ENCODE peak calls at places on chromosomes 3 and 15, in six cellular contexts. I is SK-N-SH, K is PC-3, Z is GM23248, E is HCT116, A is MM.1S. H is an unnamed sample.

GRCh38 chr3:137642831-137643230 is 121.3 kb upstream of the SOX14 start:
- DNase-seq in I (no peak), K (no peak), Z (peak), E (no peak), A (no peak), H (peak)

GRCh38 chr3:133864616-133865015 is 31.1 kb downstream of the RAB6B start:
- DNase-seq in I (no peak), K (no peak), Z (no peak), E (no peak), A (no peak), H (no peak)

GRCh38 chr3:196280689-196281463 is 6.7 kb downstream of the PCYT1A start:
- DNase-seq in I (no peak), K (no peak), Z (no peak), E (no peak), A (peak), H (no peak)

GRCh38 chr15:39556461-39556860 is 24.4 kb upstream of the THBS1 start:
- DNase-seq in I (no peak), K (no peak), Z (no peak), E (no peak), A (no peak), H (no peak)

GRCh38 chr3:161222662-161223061 is 1.6 kb downstream of the NMD3 start:
- DNase-seq in I (no peak), K (peak), Z (peak), E (no peak), A (no peak), H (no peak)

GRCh38 chr3:88410259-88410658 is 260.5 kb downstream of the C3orf38 start:
- DNase-seq in I (no peak), K (no peak), Z (no peak), E (no peak), A (no peak), H (no peak)

GRCh38 chr15:47568030-47568429 is 149.3 kb upstream of the SEMA6D start:
- DNase-seq in I (no peak), K (no peak), Z (no peak), E (no peak), A (no peak), H (no peak)

GRCh38 chr15:100114100-100114499 is 227.7 kb downstream of the ADAMTS17 start:
- DNase-seq in I (no peak), K (no peak), Z (peak), E (no peak), A (no peak), H (peak)

GRCh38 chr3:49019941-49020334 is 1.6 kb upstream of the DALRD3 start:
- DNase-seq in I (no peak), K (peak), Z (peak), E (no peak), A (no peak), H (no peak)

GRCh38 chr3:127196002-127196401 is 3.1 kb downstream of the PRR23E start:
- DNase-seq in I (no peak), K (no peak), Z (no peak), E (no peak), A (no peak), H (no peak)

GRCh38 chr3:189233225-189233858 is 61.6 kb downstream of the TPRG1 start:
- DNase-seq in I (peak), K (peak), Z (peak), E (peak), A (peak), H (peak)

GRCh38 chr3:33597257-33597689 is 120.8 kb downstream of the CLASP2 start:
- DNase-seq in I (no peak), K (no peak), Z (no peak), E (no peak), A (no peak), H (peak)

GRCh38 chr3:13723676-13724207 is 156.1 kb downstream of the WNT7A start:
- DNase-seq in I (no peak), K (no peak), Z (no peak), E (no peak), A (no peak), H (no peak)

GRCh38 chr15:49225572-49226281 is 55.7 kb downstream of the GALK2 start:
- DNase-seq in I (peak), K (peak), Z (peak), E (peak), A (no peak), H (peak)

GRCh38 chr3:56022619-56023018 is 445.6 kb downstream of the ERC2 start:
- DNase-seq in I (no peak), K (no peak), Z (no peak), E (no peak), A (no peak), H (no peak)

GRCh38 chr3:45496550-45496949 is 98.0 kb upstream of the LIMD1 start:
- DNase-seq in I (no peak), K (no peak), Z (no peak), E (no peak), A (no peak), H (no peak)

GRCh38 chr3:41202834-41203345 is 3.6 kb downstream of the CTNNB1 start:
- DNase-seq in I (peak), K (peak), Z (peak), E (no peak), A (no peak), H (peak)

GRCh38 chr15:70833897-70834765 is 19.8 kb downstream of the LARP6 start:
- DNase-seq in I (no peak), K (peak), Z (peak), E (peak), A (no peak), H (no peak)

GRCh38 chr3:51975857-51976549 is 1.1 kb downstream of the ABHD14A start:
- DNase-seq in I (peak), K (peak), Z (peak), E (no peak), A (no peak), H (peak)

GRCh38 chr3:189458536-189458935 is 172.7 kb upstream of the TP63 start:
- DNase-seq in I (peak), K (peak), Z (no peak), E (no peak), A (no peak), H (no peak)

GRCh38 chr3:144771401-144771870 is 799.8 kb downstream of the DIPK2A start:
- DNase-seq in I (no peak), K (no peak), Z (peak), E (no peak), A (no peak), H (no peak)

GRCh38 chr3:179432451-179432850 is 18.8 kb downstream of the GNB4 start:
- DNase-seq in I (no peak), K (no peak), Z (no peak), E (no peak), A (no peak), H (no peak)

GRCh38 chr15:98526094-98526493 is 122.2 kb upstream of the IGF1R start:
- DNase-seq in I (no peak), K (no peak), Z (no peak), E (no peak), A (no peak), H (no peak)

GRCh38 chr15:70492240-70493177 is 270.8 kb downstream of the UACA start:
- DNase-seq in I (peak), K (peak), Z (peak), E (no peak), A (peak), H (no peak)

GRCh38 chr3:173395073-173395411 is 2.5 kb upstream of the NLGN1 start:
- DNase-seq in I (no peak), K (peak), Z (no peak), E (no peak), A (no peak), H (no peak)

GRCh38 chr15:48798319-48798718 is 12.6 kb downstream of the CEP152 start:
- DNase-seq in I (peak), K (no peak), Z (no peak), E (no peak), A (no peak), H (peak)

GRCh38 chr3:174859756-174860155 is 622 bp downstream of the NAALADL2 start:
- DNase-seq in I (no peak), K (peak), Z (no peak), E (no peak), A (no peak), H (no peak)

GRCh38 chr3:13780432-13781173 is 99.3 kb downstream of the WNT7A start:
- DNase-seq in I (no peak), K (no peak), Z (no peak), E (no peak), A (no peak), H (no peak)

GRCh38 chr15:77499087-77499765 is 78.5 kb downstream of the HMG20A start:
- DNase-seq in I (peak), K (no peak), Z (peak), E (no peak), A (no peak), H (peak)

GRCh38 chr3:141707741-141708203 is 30.3 kb upstream of the RNF7 start:
- DNase-seq in I (no peak), K (peak), Z (peak), E (no peak), A (no peak), H (no peak)

GRCh38 chr3:7574435-7574834 is 713.5 kb downstream of the GRM7 start:
- DNase-seq in I (no peak), K (no peak), Z (no peak), E (no peak), A (no peak), H (peak)

GRCh38 chr3:47762233-47762632 is 19.5 kb downstream of the SMARCC1 start:
- DNase-seq in I (no peak), K (no peak), Z (peak), E (no peak), A (no peak), H (no peak)

GRCh38 chr3:177816667-177817208 is 619.5 kb upstream of the TBL1XR1 start:
- DNase-seq in I (no peak), K (peak), Z (peak), E (peak), A (peak), H (no peak)

GRCh38 chr3:110062711-110063110 is 725.4 kb upstream of the DPPA4 start:
- DNase-seq in I (no peak), K (no peak), Z (peak), E (no peak), A (no peak), H (no peak)

GRCh38 chr3:28575100-28575747 is 226.6 kb upstream of the AZI2 start:
- DNase-seq in I (peak), K (no peak), Z (peak), E (no peak), A (no peak), H (peak)

GRCh38 chr3:53890726-53891499 is 746 bp downstream of the SELENOK start:
- DNase-seq in I (peak), K (peak), Z (peak), E (peak), A (peak), H (peak)

GRCh38 chr3:138081371-138082084 is 33.9 kb downstream of the DZIP1L start:
- DNase-seq in I (no peak), K (no peak), Z (peak), E (no peak), A (no peak), H (no peak)

GRCh38 chr15:62786123-62786825 is 256.3 kb upstream of the TPM1 start:
- DNase-seq in I (no peak), K (no peak), Z (no peak), E (no peak), A (no peak), H (no peak)

GRCh38 chr15:62782100-62782791 is 260.3 kb upstream of the TPM1 start:
- DNase-seq in I (peak), K (peak), Z (peak), E (peak), A (peak), H (peak)

GRCh38 chr15:62781081-62781497 is 261.5 kb upstream of the TPM1 start:
- DNase-seq in I (peak), K (no peak), Z (no peak), E (no peak), A (no peak), H (peak)

GRCh38 chr15:62783303-62783957 is 259.1 kb upstream of the TPM1 start:
- DNase-seq in I (no peak), K (peak), Z (peak), E (no peak), A (no peak), H (no peak)

DNA sequence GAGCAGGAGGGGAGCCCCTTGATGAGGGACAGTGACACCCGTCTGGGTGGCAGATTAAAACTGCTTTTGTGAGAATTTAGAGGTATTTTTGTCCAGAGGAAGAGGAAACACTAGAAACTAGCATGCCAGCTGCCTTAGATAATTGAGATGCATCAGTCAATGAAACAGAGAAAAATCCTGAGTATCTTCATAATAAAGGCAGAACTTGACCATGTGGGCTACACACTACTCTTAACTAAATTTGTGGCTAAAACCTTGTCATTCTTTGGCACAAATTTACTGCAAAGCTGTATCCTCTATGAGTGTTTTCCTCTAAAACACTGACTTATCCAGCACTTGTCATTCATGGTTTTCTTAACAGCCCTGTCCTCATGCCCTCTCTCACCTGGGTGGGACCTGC is 259.7 kb upstream of the TPM1 start:
- DNase-seq in I (no peak), K (no peak), Z (peak), E (no peak), A (no peak), H (no peak)
- H3K9ac ChIP-seq in I (peak), K (no peak), Z (no peak), E (no peak), A (no peak), H (no peak)

GRCh38 chr3:16500911-16501310 is 12.6 kb downstream of the RFTN1 start:
- DNase-seq in I (no peak), K (no peak), Z (no peak), E (no peak), A (no peak), H (no peak)
- TF ChIP-seq EZH2phosphoT487 in I (no peak), K (no peak), Z (no peak), E (no peak), A (no peak), H (no peak)

GRCh38 chr3:106611123-106611522 is 742.3 kb upstream of the CBLB start:
- DNase-seq in I (no peak), K (no peak), Z (peak), E (no peak), A (no peak), H (no peak)

GRCh38 chr3:106611841-106612240 is 743.0 kb upstream of the CBLB start:
- DNase-seq in I (no peak), K (no peak), Z (peak), E (no peak), A (no peak), H (no peak)

GRCh38 chr3:106609666-106610301 is 741.0 kb upstream of the CBLB start:
- DNase-seq in I (peak), K (peak), Z (peak), E (peak), A (peak), H (peak)

GRCh38 chr3:106610362-106610997 is 741.7 kb upstream of the CBLB start:
- DNase-seq in I (no peak), K (peak), Z (peak), E (no peak), A (no peak), H (no peak)
- H3K9ac ChIP-seq in I (no peak), K (no peak), Z (peak), E (no peak), A (no peak), H (no peak)

GRCh38 chr3:19183572-19183971 is 35.3 kb downstream of the KCNH8 start:
- DNase-seq in I (no peak), K (no peak), Z (no peak), E (no peak), A (no peak), H (no peak)
- TF ChIP-seq EZH2phosphoT487 in I (no peak), K (no peak), Z (no peak), E (no peak), A (no peak), H (no peak)

DNA sequence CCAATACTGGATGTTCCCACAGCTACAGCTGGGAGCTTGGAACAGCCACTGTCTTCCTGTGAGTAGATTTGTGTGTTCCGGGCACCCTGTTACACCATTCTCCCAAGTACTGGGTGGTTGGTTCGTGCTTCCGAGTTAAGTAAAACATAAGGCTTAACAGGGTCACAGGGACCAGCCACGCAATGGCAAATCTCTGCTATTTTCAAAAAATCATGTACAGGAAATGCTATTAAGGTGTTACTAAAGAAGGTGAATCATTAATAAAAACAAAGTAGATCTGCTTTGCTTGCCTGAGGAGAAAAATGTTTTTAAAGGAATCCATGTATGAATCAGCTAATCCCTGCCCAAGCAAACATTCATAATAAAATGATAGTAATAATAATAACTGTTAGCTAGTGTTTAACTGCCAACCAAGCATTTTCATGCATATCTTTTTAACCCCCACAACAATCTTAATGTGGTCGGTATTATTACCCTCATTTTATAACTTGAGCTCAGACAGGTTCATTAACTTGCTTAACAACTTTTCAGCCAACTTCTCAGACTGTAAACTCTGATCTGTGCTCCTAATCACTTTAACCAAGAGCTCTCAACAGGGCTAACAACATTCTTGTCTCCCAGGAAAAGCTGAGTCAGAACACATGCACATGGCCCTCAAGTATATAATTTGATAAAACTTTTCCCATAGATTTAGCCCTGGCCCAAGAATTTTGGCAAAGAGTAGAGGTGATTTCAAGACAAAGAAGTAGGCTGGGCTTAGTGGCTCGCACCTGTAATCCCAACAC is 2.7 kb upstream of the C2CD4A start:
- DNase-seq in I (no peak), K (peak), Z (peak), E (no peak), A (no peak), H (no peak)
- H3K9ac ChIP-seq in I (no peak), K (no peak), Z (no peak), E (no peak), A (no peak), H (no peak)

GRCh38 chr15:31035610-31036009 is 44.2 kb upstream of the MTMR10 start:
- DNase-seq in I (no peak), K (no peak), Z (no peak), E (no peak), A (no peak), H (no peak)
- TF ChIP-seq EZH2phosphoT487 in I (no peak), K (no peak), Z (no peak), E (no peak), A (no peak), H (no peak)

DNA sequence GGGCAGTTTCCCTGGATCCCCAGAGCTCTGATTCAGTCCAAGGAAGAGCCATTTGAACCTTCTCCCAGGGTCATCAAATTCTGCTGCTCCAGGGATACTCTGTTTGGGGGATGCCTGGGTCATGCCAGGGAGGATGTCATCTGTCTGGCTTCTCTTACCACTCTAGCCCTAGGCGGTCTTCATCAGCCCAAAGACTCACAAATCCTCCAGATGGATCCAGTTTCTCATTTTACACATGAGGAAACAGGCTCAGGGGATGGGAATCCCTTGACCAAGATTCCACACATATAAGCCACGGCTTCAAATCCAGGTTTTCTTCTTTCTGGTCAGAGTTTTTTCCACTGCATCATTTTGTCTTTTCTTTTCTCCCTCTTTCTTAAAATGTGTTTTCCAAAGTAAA is 36.7 kb downstream of the SLC28A1 start:
- DNase-seq in I (no peak), K (no peak), Z (peak), E (no peak), A (no peak), H (no peak)
- H3K9ac ChIP-seq in I (no peak), K (no peak), Z (peak), E (no peak), A (no peak), H (no peak)

DNA sequence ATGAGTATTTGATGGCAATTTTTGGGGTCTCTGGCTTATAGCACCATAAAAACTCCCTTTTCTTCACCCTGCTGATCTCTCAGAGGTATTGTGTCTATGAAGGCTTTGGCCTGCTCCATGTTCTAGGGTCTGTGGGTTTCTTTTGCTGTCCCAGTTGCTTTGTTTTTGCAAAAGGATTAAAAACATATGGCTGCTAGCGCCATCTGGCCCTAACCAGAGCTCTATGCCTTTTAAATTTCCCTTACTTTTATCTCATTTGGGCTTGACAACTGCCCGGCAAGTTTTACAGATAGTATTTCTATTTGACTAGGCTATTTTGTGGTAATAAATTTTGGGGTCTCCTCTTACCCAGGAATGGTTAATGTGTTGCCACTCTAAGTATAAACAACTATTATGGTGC is 6.4 kb upstream of the GHRL start:
- DNase-seq in I (peak), K (no peak), Z (peak), E (no peak), A (no peak), H (no peak)
- TF ChIP-seq EZH2phosphoT487 in I (no peak), K (no peak), Z (no peak), E (no peak), A (no peak), H (no peak)